ENCODE peak calls at places on chromosomes 1 and 21, in nine cellular contexts. C is stimulated activated CD8-positive, alpha-beta memory T cell treated with anti-CD3 and anti-CD28 coated beads, Interleukin-4, amount 100 ng/mL, for 1 hour; Y is iris pigment epithelial cell; W is Right ventricle myocardium superior; F is left ventricle myocardium superior; G is uterus; A is T-helper 1 cell; H is neural crest cell; J is activated effector memory CD4-positive, alpha-beta T cell treated with anti-CD3 and anti-CD28 coated beads, Interleukin-2, amount 50 U/mL, for 16 hours. Q is an unnamed sample.

GRCh38 chr21:26881504-26882228 is 36.5 kb upstream of the ADAMTS1 start:
- DNase-seq in C (no peak), Y (peak), W (no peak), F (no peak), G (no peak), A (no peak), H (no peak), J (no peak), Q (no peak)

GRCh38 chr1:56250809-56251208 is 328.6 kb downstream of the PLPP3 start:
- DNase-seq in C (no peak), Y (no peak), W (no peak), F (no peak), G (no peak), A (no peak), H (no peak), J (no peak), Q (no peak)

GRCh38 chr1:201982923-201983805 is 716 bp downstream of the RNPEP start:
- DNase-seq in C (peak), Y (peak), W (peak), F (peak), G (peak), A (peak), H (peak), J (peak), Q (peak)

GRCh38 chr1:155698382-155699038 is 9.6 kb downstream of the DAP3 start:
- DNase-seq in C (no peak), Y (peak), W (no peak), F (no peak), G (no peak), A (no peak), H (no peak), J (no peak), Q (no peak)

GRCh38 chr1:65048325-65048724 is 82.0 kb upstream of the JAK1 start:
- DNase-seq in C (no peak), Y (no peak), W (no peak), F (no peak), G (no peak), A (no peak), H (no peak), J (no peak), Q (no peak)

GRCh38 chr1:11496551-11497080 is 17.7 kb downstream of the DISP3 start:
- DNase-seq in C (no peak), Y (no peak), W (no peak), F (no peak), G (no peak), A (no peak), H (no peak), J (no peak), Q (no peak)

GRCh38 chr1:33972676-33973395 is 109.0 kb downstream of the HMGB4 start:
- DNase-seq in C (no peak), Y (no peak), W (peak), F (peak), G (no peak), A (no peak), H (no peak), J (peak), Q (peak)

GRCh38 chr1:208219098-208219658 is 25.0 kb downstream of the PLXNA2 start:
- DNase-seq in C (no peak), Y (no peak), W (no peak), F (no peak), G (no peak), A (no peak), H (no peak), J (no peak), Q (no peak)

GRCh38 chr1:18581420-18581880 is 49.2 kb upstream of the PAX7 start:
- DNase-seq in C (no peak), Y (no peak), W (no peak), F (peak), G (no peak), A (peak), H (peak), J (no peak), Q (no peak)

GRCh38 chr1:232872738-232873137 is 67.5 kb downstream of the MAP10 start:
- DNase-seq in C (no peak), Y (no peak), W (no peak), F (no peak), G (no peak), A (no peak), H (no peak), J (no peak), Q (no peak)

GRCh38 chr1:197919523-197920301 is 2.5 kb downstream of the LHX9 start:
- DNase-seq in C (no peak), Y (no peak), W (no peak), F (no peak), G (no peak), A (no peak), H (no peak), J (no peak), Q (no peak)

GRCh38 chr1:26284597-26285351 is 4.9 kb downstream of the SH3BGRL3 start:
- DNase-seq in C (peak), Y (peak), W (peak), F (peak), G (peak), A (peak), H (peak), J (peak), Q (peak)

GRCh38 chr1:55823521-55824296 is 608.5 kb upstream of the USP24 start:
- DNase-seq in C (no peak), Y (peak), W (no peak), F (no peak), G (no peak), A (no peak), H (no peak), J (no peak), Q (no peak)

GRCh38 chr1:205434738-205435137 is 12.9 kb upstream of the LEMD1 start:
- DNase-seq in C (no peak), Y (no peak), W (no peak), F (no peak), G (no peak), A (no peak), H (no peak), J (no peak), Q (no peak)

GRCh38 chr1:53112271-53112774 is 30.1 kb downstream of the SLC1A7 start:
- DNase-seq in C (no peak), Y (peak), W (no peak), F (no peak), G (no peak), A (no peak), H (no peak), J (no peak), Q (no peak)

GRCh38 chr1:153922076-153922837 is 515 bp downstream of the GATAD2B start:
- DNase-seq in C (peak), Y (peak), W (peak), F (no peak), G (peak), A (no peak), H (no peak), J (no peak), Q (peak)

GRCh38 chr1:40017951-40018575 is 22.5 kb upstream of the CAP1 start:
- DNase-seq in C (no peak), Y (no peak), W (no peak), F (no peak), G (no peak), A (no peak), H (no peak), J (no peak), Q (no peak)

GRCh38 chr1:177137814-177138213 is 26.7 kb downstream of the ASTN1 start:
- DNase-seq in C (no peak), Y (no peak), W (no peak), F (no peak), G (no peak), A (no peak), H (no peak), J (no peak), Q (no peak)

GRCh38 chr1:209486861-209487260 is 96.7 kb upstream of the CAMK1G start:
- DNase-seq in C (no peak), Y (peak), W (no peak), F (no peak), G (no peak), A (no peak), H (no peak), J (no peak), Q (no peak)

GRCh38 chr21:42706765-42707164 is 53.3 kb downstream of the PDE9A start:
- DNase-seq in C (no peak), Y (no peak), W (no peak), F (no peak), G (no peak), A (no peak), H (no peak), J (peak), Q (no peak)

GRCh38 chr1:179742717-179743678 is at the start of gene FAM163A:
- DNase-seq in C (no peak), Y (no peak), W (no peak), F (peak), G (no peak), A (no peak), H (peak), J (no peak), Q (no peak)

GRCh38 chr1:160539896-160540858 is 17.1 kb upstream of the SLAMF6 start:
- DNase-seq in C (peak), Y (no peak), W (no peak), F (no peak), G (no peak), A (peak), H (no peak), J (peak), Q (peak)

GRCh38 chr21:36908260-36908908 is 58.1 kb downstream of the HLCS start:
- DNase-seq in C (no peak), Y (peak), W (no peak), F (no peak), G (no peak), A (no peak), H (no peak), J (no peak), Q (no peak)